ENCODE peak calls at places on chromosomes 1 and 21, in seven cellular contexts. T, V, E, A, J, M and G are unnamed samples.

GRCh38 chr1:84620720-84621313 is 46.6 kb upstream of the CTBS start:
- DNase-seq in T (peak), V (peak), E (no peak), A (no peak), J (peak), M (peak), G (no peak)

GRCh38 chr1:117466761-117467160 is 99.5 kb downstream of the MAN1A2 start:
- DNase-seq in T (no peak), V (no peak), E (no peak), A (no peak), J (no peak), M (no peak), G (no peak)

GRCh38 chr1:118247593-118247992 is 62.6 kb upstream of the SPAG17 start:
- DNase-seq in T (no peak), V (no peak), E (no peak), A (no peak), J (peak), M (no peak), G (no peak)

GRCh38 chr1:179137623-179138235 is 55.9 kb downstream of the TOR3A start:
- DNase-seq in T (no peak), V (no peak), E (no peak), A (no peak), J (no peak), M (no peak), G (no peak)

GRCh38 chr1:205518616-205519540 is 14.4 kb downstream of the CDK18 start:
- DNase-seq in T (peak), V (peak), E (no peak), A (no peak), J (no peak), M (no peak), G (no peak)

GRCh38 chr1:54816130-54816529 is 15.0 kb upstream of the TTC22 start:
- DNase-seq in T (no peak), V (no peak), E (no peak), A (no peak), J (no peak), M (no peak), G (no peak)

GRCh38 chr1:17134036-17134435 is 14.8 kb upstream of the PADI2 start:
- DNase-seq in T (no peak), V (no peak), E (no peak), A (no peak), J (no peak), M (no peak), G (no peak)

GRCh38 chr1:60866251-60866650 is 216.1 kb upstream of the NFIA start:
- DNase-seq in T (no peak), V (no peak), E (no peak), A (no peak), J (no peak), M (no peak), G (peak)

GRCh38 chr1:15177710-15178166 is 24.2 kb downstream of the TMEM51 start:
- DNase-seq in T (no peak), V (no peak), E (no peak), A (no peak), J (no peak), M (no peak), G (no peak)

GRCh38 chr1:844472-845026 is 79.2 kb upstream of the SAMD11 start:
- DNase-seq in T (no peak), V (no peak), E (no peak), A (no peak), J (no peak), M (no peak), G (no peak)

GRCh38 chr21:26843912-26844257 is 1.3 kb downstream of the ADAMTS1 start:
- DNase-seq in T (no peak), V (no peak), E (no peak), A (no peak), J (no peak), M (no peak), G (no peak)

GRCh38 chr21:17428484-17428869 is 84.4 kb upstream of the CXADR start:
- DNase-seq in T (no peak), V (no peak), E (no peak), A (no peak), J (no peak), M (no peak), G (peak)

GRCh38 chr1:50332941-50333594 is 90.2 kb downstream of the DMRTA2 start:
- DNase-seq in T (peak), V (no peak), E (no peak), A (peak), J (peak), M (peak), G (no peak)

GRCh38 chr21:36478941-36479340 is 981 bp downstream of the CLDN14 start:
- DNase-seq in T (no peak), V (no peak), E (no peak), A (no peak), J (no peak), M (no peak), G (no peak)